ENCODE peak calls at places on chromosome 22, in five cellular contexts. R is Panc1, C is GM12878, Q is fibroblast of pulmonary artery, P is transverse colon. O is an unnamed sample.

GRCh38 chr22:24434472-24435322 is 7.3 kb downstream of the ADORA2A start:
- DNase-seq in P (peak; percentile 69), Q (peak; percentile 69), R (no peak), C (peak; percentile 92), O (peak; percentile 91)

GRCh38 chr22:35397095-35397904 is 2.6 kb upstream of the MCM5 start:
- DNase-seq in P (no peak), C (no peak), Q (peak; percentile 45), R (no peak), O (no peak)

GRCh38 chr22:38940985-38941384 is 16.4 kb upstream of the APOBEC3A start:
- DNase-seq in R (no peak), Q (no peak), P (no peak), C (no peak), O (peak; percentile 56)

GRCh38 chr22:47198801-47199251 is 436.4 kb downstream of the TBC1D22A start:
- DNase-seq in R (no peak), C (no peak), Q (no peak), P (no peak), O (no peak)

GRCh38 chr22:42439821-42440674 is 7.8 kb upstream of the NFAM1 start:
- DNase-seq in C (no peak), R (no peak), Q (peak; percentile 31), P (no peak), O (peak; percentile 36)

GRCh38 chr22:37254206-37254866 is 10.3 kb upstream of the RAC2 start:
- DNase-seq in P (no peak), C (no peak), Q (peak; percentile 80), R (no peak), O (no peak)

GRCh38 chr22:17918840-17919239 is 105.5 kb downstream of the MICAL3 start:
- DNase-seq in R (no peak), C (no peak), Q (no peak), P (no peak), O (no peak)

GRCh38 chr22:39681038-39681861 is 110.7 kb downstream of the CACNA1I start:
- DNase-seq in R (no peak), P (no peak), Q (no peak), C (no peak), O (no peak)

GRCh38 chr22:49937758-49938564 is 19.5 kb downstream of the CRELD2 start:
- DNase-seq in C (no peak), Q (no peak), P (no peak), R (no peak), O (no peak)

GRCh38 chr22:20238567-20239062 is 29.5 kb downstream of the RTN4R start:
- DNase-seq in P (peak; percentile 44), R (no peak), C (no peak), Q (no peak), O (peak; percentile 58)

GRCh38 chr22:27715078-27715477 is 86.5 kb downstream of the MN1 start:
- DNase-seq in P (no peak), C (no peak), R (no peak), Q (no peak), O (no peak)

GRCh38 chr22:50704510-50705218 is 32.0 kb downstream of the SHANK3 start:
- DNase-seq in Q (no peak), P (no peak), C (no peak), R (no peak), O (no peak)

GRCh38 chr22:26045855-26046254 is 123.4 kb upstream of the SEZ6L start:
- DNase-seq in R (no peak), Q (no peak), C (no peak), P (no peak), O (no peak)

GRCh38 chr22:25167082-25167481 is 32.6 kb upstream of the CRYBB3 start:
- DNase-seq in C (no peak), R (peak; percentile 62), Q (no peak), P (no peak), O (no peak)

GRCh38 chr22:19120829-19121630 is 1.2 kb downstream of the DGCR2 start:
- DNase-seq in Q (peak; percentile 32), R (no peak), C (no peak), P (peak; percentile 80), O (no peak)

GRCh38 chr22:44822479-44822878 is 70.1 kb downstream of the ARHGAP8 start:
- DNase-seq in P (no peak), C (no peak), R (no peak), Q (no peak), O (no peak)

GRCh38 chr22:17910561-17911311 is 113.6 kb downstream of the MICAL3 start:
- DNase-seq in C (no peak), R (peak; percentile 36), P (peak; percentile 40), Q (peak; percentile 88), O (no peak)

GRCh38 chr22:38755155-38755910 is 465 bp downstream of the SUN2 start:
- DNase-seq in R (no peak), P (peak; percentile 95), C (no peak), Q (peak; percentile 68), O (peak; percentile 75)

GRCh38 chr22:47623056-47623739 is 860.7 kb downstream of the TBC1D22A start:
- DNase-seq in P (no peak), C (no peak), Q (no peak), R (no peak), O (no peak)

GRCh38 chr22:22558972-22559603 is at the start of gene PRAME:
- DNase-seq in C (peak; percentile 11), P (peak; percentile 72), Q (peak; percentile 39), R (peak; percentile 50), O (peak; percentile 76)
- H3K4me3 ChIP-seq in C (no peak within 1 kb of the TSS), P (no peak within 1 kb of the TSS), Q (no peak within 1 kb of the TSS), R (peak within 1 kb of the TSS; percentile 77), O (no peak within 1 kb of the TSS)

DNA sequence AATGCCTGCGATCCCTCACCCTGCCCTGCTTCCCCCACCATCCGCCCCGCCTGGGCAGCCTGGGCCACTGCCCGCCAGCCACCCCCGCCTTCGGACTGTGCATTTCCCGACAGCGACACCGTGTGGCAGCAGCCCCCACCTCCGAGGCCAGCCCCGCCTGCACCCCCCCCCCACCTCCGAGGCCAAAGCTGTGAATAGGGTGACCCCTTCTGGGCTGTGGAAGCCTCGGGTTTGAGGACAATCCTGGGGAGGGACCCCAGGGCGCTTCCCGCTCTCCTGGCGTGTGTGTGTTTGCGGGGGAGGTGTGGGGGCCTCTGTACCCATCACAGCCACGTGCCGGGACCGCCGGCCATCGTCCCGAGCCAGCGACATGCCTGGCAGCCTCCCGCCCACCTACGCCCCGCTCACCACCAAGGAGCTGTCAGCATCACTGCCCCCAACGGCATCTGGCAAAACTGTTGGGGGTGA is 33.8 kb upstream of the PPARA start:
- DNase-seq in P (peak; percentile 95), Q (peak; percentile 84), R (no peak), C (peak; percentile 16), O (peak; percentile 90)
- TF ChIP-seq CTCF in P (peak; percentile 99), Q (peak; percentile 61), R (peak; percentile 93), C (peak; percentile 90), O (peak; percentile 92)

GRCh38 chr22:21650280-21650679 is 8.2 kb downstream of the SDF2L1 start:
- DNase-seq in R (no peak), Q (no peak), C (no peak), P (no peak), O (no peak)
- H3K4me3 ChIP-seq in R (no peak overlapping the region), Q (no peak overlapping the region), C (no peak overlapping the region), P (no peak overlapping the region), O (no peak overlapping the region)

DNA sequence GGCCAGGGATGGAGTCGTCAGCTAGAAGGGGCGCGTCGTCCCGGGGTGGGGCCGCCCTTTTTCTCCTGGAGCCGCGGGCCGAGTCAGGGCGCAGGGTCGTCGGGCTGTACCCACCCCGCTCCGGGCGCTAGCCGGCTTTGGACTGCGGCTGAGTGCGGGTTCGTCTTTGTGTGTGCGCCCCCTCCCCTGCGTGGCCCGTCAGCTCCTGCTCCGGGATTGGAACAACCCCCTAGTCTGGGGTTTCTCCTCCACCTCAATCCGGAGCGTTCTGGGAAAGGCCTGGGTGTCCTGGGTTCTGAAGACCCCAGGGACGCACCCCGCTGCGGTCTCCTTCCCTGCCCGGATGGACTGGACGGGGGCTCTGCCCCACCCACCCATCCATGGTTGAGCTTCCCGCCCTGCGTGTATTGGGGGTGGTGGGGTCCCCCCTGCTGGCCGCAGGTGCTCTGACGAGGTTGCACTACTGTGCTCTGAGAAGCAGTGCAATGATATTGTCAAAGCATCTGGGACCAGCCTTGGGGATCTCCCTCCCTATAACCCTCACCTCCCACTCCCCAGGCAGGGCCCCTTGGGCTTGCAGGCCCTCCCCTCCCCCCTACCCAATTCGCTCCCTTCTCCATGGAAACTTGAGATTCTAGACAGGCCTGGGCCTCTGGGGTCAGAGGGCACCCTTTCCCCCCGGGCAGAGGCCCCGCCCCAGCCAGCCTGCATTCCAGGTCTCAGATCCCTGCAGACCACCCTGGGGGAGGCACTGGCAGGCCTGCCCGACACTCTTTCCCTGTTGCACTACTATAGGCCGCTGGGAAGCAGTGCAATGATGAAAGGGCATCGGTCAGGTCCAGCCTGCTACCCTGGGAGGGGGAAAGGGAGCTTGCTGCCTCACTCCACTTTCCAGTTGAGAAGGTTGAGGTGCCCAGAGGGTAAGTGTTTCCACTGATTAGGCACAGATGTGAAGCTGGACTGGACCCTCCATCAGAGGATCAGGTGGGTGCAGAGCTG is 10.7 kb downstream of the SDF2L1 start:
- DNase-seq in R (no peak), P (no peak), Q (no peak), C (no peak), O (peak; percentile 29)
- TF ChIP-seq CTCF in R (no peak), P (no peak), Q (no peak), C (no peak), O (peak; percentile 5)

O was measured in GM12865.